ENCODE peak calls at places on chromosomes 4 and X, in eight cellular contexts. X is stimulated activated CD4-positive, alpha-beta T cell treated with anti-CD3 and anti-CD28 coated beads, Interleukin-1b, Interleukin-23, amount 100 ng/mL, for 4 hours; E is PC-3; J is RKO; R is amniotic stem cell; Z is RPMI8226; M is kidney epithelial cell; U is activated CD4-positive, alpha-beta memory T cell treated with anti-CD3 and anti-CD28 coated beads, Interleukin-2, amount 10 ng/mL, durations not matched to agents 7 days and 5 days. S is an unnamed sample.

GRCh38 chrX:44432641-44433040 is 89.2 kb upstream of the EFHC2 start:
- DNase-seq in M (no peak), U (no peak), R (no peak), X (no peak), J (no peak), Z (peak), E (peak), S (no peak)

GRCh38 chr4:6752486-6752829 is 30.1 kb upstream of the KIAA0232 start:
- DNase-seq in E (no peak), J (no peak), M (no peak), U (no peak), Z (no peak), R (no peak), X (no peak), S (no peak)

GRCh38 chrX:1060562-1060960 is 151.9 kb downstream of the CRLF2 start:
- DNase-seq in R (no peak), M (no peak), U (no peak), E (no peak), X (no peak), Z (no peak), J (no peak), S (no peak)

GRCh38 chr4:21819086-21819485 is 129.5 kb downstream of the KCNIP4 start:
- DNase-seq in Z (no peak), X (no peak), M (no peak), R (no peak), E (no peak), U (no peak), J (no peak), S (peak)

GRCh38 chrX:64792598-64793337 is 183.5 kb downstream of the ZC4H2 start:
- DNase-seq in E (no peak), X (no peak), U (no peak), Z (no peak), M (no peak), J (no peak), R (no peak), S (no peak)

GRCh38 chr4:181541396-181541795 is 701.8 kb upstream of the TENM3 start:
- DNase-seq in J (no peak), U (no peak), Z (no peak), R (no peak), X (no peak), E (no peak), M (no peak), S (no peak)

GRCh38 chr4:69689530-69690111 is 36.6 kb upstream of the UGT2A1 start:
- DNase-seq in U (no peak), X (no peak), Z (peak), E (peak), J (peak), R (no peak), M (no peak), S (no peak)

GRCh38 chr4:83552085-83552484 is 16.2 kb downstream of the GPAT3 start:
- DNase-seq in M (no peak), Z (peak), X (no peak), U (no peak), E (peak), R (no peak), J (no peak), S (no peak)

GRCh38 chr4:138311771-138312535 is 69.8 kb upstream of the SLC7A11 start:
- DNase-seq in M (no peak), J (no peak), Z (no peak), R (peak), X (no peak), U (no peak), E (no peak), S (no peak)

GRCh38 chr4:109213056-109213455 is 89.4 kb downstream of the COL25A1 start:
- DNase-seq in R (no peak), M (no peak), U (no peak), X (no peak), Z (no peak), E (no peak), J (no peak), S (no peak)

GRCh38 chr4:108492816-108493595 is 127.4 kb upstream of the RPL34 start:
- DNase-seq in E (peak), R (no peak), M (no peak), J (no peak), Z (no peak), U (peak), X (peak), S (no peak)

GRCh38 chr4:74378573-74378972 is 13.6 kb downstream of the EREG start:
- DNase-seq in Z (no peak), X (no peak), E (no peak), U (no peak), J (no peak), M (no peak), R (no peak), S (no peak)

GRCh38 chr4:71231753-71232420 is 106.9 kb upstream of the SLC4A4 start:
- DNase-seq in X (no peak), R (no peak), Z (peak), J (no peak), M (no peak), U (no peak), E (no peak), S (no peak)

GRCh38 chr4:99847362-99847976 is 30.8 kb downstream of the DAPP1 start:
- DNase-seq in R (no peak), M (no peak), Z (peak), X (no peak), E (no peak), J (no peak), U (peak), S (no peak)

GRCh38 chr4:150242820-150243458 is 164.7 kb downstream of the DCLK2 start:
- DNase-seq in U (no peak), X (no peak), E (peak), Z (no peak), R (no peak), M (no peak), J (peak), S (no peak)

GRCh38 chrX:78923198-78924015 is 21.8 kb upstream of the P2RY10 start:
- DNase-seq in J (no peak), E (peak), M (no peak), U (no peak), Z (peak), R (no peak), X (no peak), S (no peak)

GRCh38 chr4:164949448-164950118 is 27.9 kb downstream of the TRIM61 start:
- DNase-seq in X (no peak), Z (no peak), J (no peak), R (no peak), U (no peak), E (no peak), M (no peak), S (no peak)

GRCh38 chrX:5852941-5853340 is 375.7 kb downstream of the NLGN4X start:
- DNase-seq in Z (no peak), J (no peak), U (no peak), X (no peak), E (no peak), M (no peak), R (no peak), S (no peak)

GRCh38 chrX:45781901-45782553 is 581.4 kb upstream of the DIPK2B start:
- DNase-seq in E (peak), R (peak), U (no peak), J (peak), M (no peak), Z (no peak), X (no peak), S (no peak)

GRCh38 chr4:88138561-88138960 is 19.9 kb downstream of the ABCG2 start:
- DNase-seq in Z (no peak), M (peak), R (peak), J (no peak), E (peak), X (no peak), U (no peak), S (no peak)

GRCh38 chr4:185847352-185848078 is 35.5 kb upstream of the SORBS2 start:
- DNase-seq in E (peak), M (peak), X (no peak), J (no peak), Z (no peak), U (no peak), R (peak), S (peak)

GRCh38 chrX:16061296-16061695 is 62.1 kb upstream of the GRPR start:
- DNase-seq in X (no peak), U (no peak), J (no peak), R (no peak), M (no peak), Z (no peak), E (no peak), S (no peak)

GRCh38 chrX:71621644-71622346 is 3.5 kb upstream of the CXCR3 start:
- DNase-seq in U (no peak), M (no peak), X (no peak), Z (no peak), R (no peak), E (no peak), J (no peak), S (no peak)

GRCh38 chrX:48496660-48497059 is 12.1 kb upstream of the PORCN start:
- DNase-seq in X (no peak), Z (no peak), M (no peak), R (no peak), E (peak), U (no peak), J (peak), S (no peak)

GRCh38 chr4:11451720-11452119 is 23.0 kb upstream of the HS3ST1 start:
- DNase-seq in Z (no peak), J (no peak), E (peak), X (no peak), M (no peak), R (no peak), U (no peak), S (no peak)

GRCh38 chr4:76658231-76659102 is 223.4 kb downstream of the SHROOM3 start:
- DNase-seq in E (peak), J (no peak), U (no peak), R (peak), X (no peak), Z (no peak), M (peak), S (no peak)

GRCh38 chr4:22986881-22987280 is 294.1 kb downstream of the GBA3 start:
- DNase-seq in X (no peak), R (no peak), Z (no peak), J (no peak), M (no peak), U (no peak), E (no peak), S (no peak)

GRCh38 chr4:2798399-2799301 is 5.8 kb downstream of the SH3BP2 start:
- DNase-seq in M (no peak), E (no peak), U (peak), X (no peak), J (no peak), Z (peak), R (no peak), S (peak)

GRCh38 chr4:37990731-37991130 is 30.5 kb downstream of the PTTG2 start:
- DNase-seq in M (no peak), U (no peak), X (no peak), J (no peak), E (no peak), Z (no peak), R (no peak), S (no peak)

GRCh38 chr4:148831945-148832344 is 389.7 kb upstream of the NR3C2 start:
- DNase-seq in Z (no peak), M (peak), R (peak), X (no peak), U (no peak), J (peak), E (peak), S (no peak)

GRCh38 chr4:1246901-1247810 is 1.8 kb downstream of the CTBP1 start:
- DNase-seq in M (no peak), E (no peak), Z (peak), X (no peak), R (no peak), U (peak), J (peak), S (peak)

GRCh38 chr4:14787894-14788293 is 214.4 kb upstream of the CPEB2 start:
- DNase-seq in Z (peak), R (no peak), E (peak), X (no peak), J (no peak), U (no peak), M (no peak), S (no peak)

GRCh38 chr4:3679071-3679825 is 86.9 kb upstream of the ADRA2C start:
- DNase-seq in M (no peak), X (no peak), J (no peak), Z (no peak), U (no peak), R (no peak), E (no peak), S (peak)

GRCh38 chr4:25938251-25939186 is 24.5 kb downstream of the SMIM20 start:
- DNase-seq in E (peak), J (peak), M (peak), R (no peak), Z (no peak), X (no peak), U (peak), S (peak)

GRCh38 chr4:8267077-8267476 is 2.5 kb upstream of the HTRA3 start:
- DNase-seq in X (no peak), U (peak), Z (peak), M (no peak), J (peak), R (no peak), E (peak), S (peak)

GRCh38 chr4:100189820-100190642 is at the start of gene DDIT4L:
- DNase-seq in U (no peak), M (no peak), X (no peak), E (no peak), J (no peak), R (no peak), Z (no peak), S (peak)